ENCODE peak calls at places on chromosomes 11 and 22, in four cellular contexts. P is left ventricle myocardium inferior, J is RWPE1, Z is kidney. T is an unnamed sample.

GRCh38 chr11:69920500-69921428 is 101.5 kb upstream of the FGF3 start:
- DNase-seq in P (no peak), J (no peak), Z (peak; percentile 68), T (no peak)

GRCh38 chr11:126104420-126104819 is 41.8 kb upstream of the CDON start:
- DNase-seq in P (no peak), J (no peak), Z (no peak), T (no peak)

GRCh38 chr11:19785265-19785664 is 72.6 kb downstream of the NAV2 start:
- DNase-seq in P (no peak), J (no peak), Z (no peak), T (no peak)

GRCh38 chr11:96199563-96200025 is 143.4 kb downstream of the MAML2 start:
- DNase-seq in P (no peak), J (no peak), Z (no peak), T (no peak)

GRCh38 chr11:77454867-77455655 is 18.8 kb downstream of the PAK1 start:
- DNase-seq in P (no peak), J (no peak), Z (no peak), T (no peak)

GRCh38 chr11:120511804-120512726 is 517 bp downstream of the GRIK4 start:
- DNase-seq in P (no peak), J (no peak), Z (peak; percentile 79), T (no peak)

GRCh38 chr11:13595166-13595565 is 73.3 kb upstream of the FAR1 start:
- DNase-seq in P (no peak), J (no peak), Z (no peak), T (no peak)

GRCh38 chr11:76742912-76743311 is 40.2 kb upstream of the TSKU start:
- DNase-seq in P (no peak), J (no peak), Z (no peak), T (no peak)

GRCh38 chr11:85750646-85751045 is 60.3 kb downstream of the SYTL2 start:
- DNase-seq in P (no peak), J (no peak), Z (no peak), T (no peak)

GRCh38 chr11:127392575-127392974 is 392.0 kb upstream of the KIRREL3 start:
- DNase-seq in P (no peak), J (no peak), Z (no peak), T (no peak)

GRCh38 chr11:11075515-11076171 is 217.8 kb upstream of the ZBED5 start:
- DNase-seq in P (no peak), J (no peak), Z (no peak), T (no peak)

GRCh38 chr11:14499178-14499559 is 442 bp downstream of the COPB1 start:
- DNase-seq in P (peak; percentile 25), J (peak; percentile 45), Z (peak; percentile 72), T (peak; percentile 29)

GRCh38 chr22:38860291-38861169 is 11.5 kb downstream of the CBX6 start:
- DNase-seq in P (no peak), J (no peak), Z (no peak), T (no peak)

GRCh38 chr11:72307439-72307838 is 63.5 kb upstream of the PHOX2A start:
- DNase-seq in P (no peak), J (no peak), Z (no peak), T (no peak)

DNA sequence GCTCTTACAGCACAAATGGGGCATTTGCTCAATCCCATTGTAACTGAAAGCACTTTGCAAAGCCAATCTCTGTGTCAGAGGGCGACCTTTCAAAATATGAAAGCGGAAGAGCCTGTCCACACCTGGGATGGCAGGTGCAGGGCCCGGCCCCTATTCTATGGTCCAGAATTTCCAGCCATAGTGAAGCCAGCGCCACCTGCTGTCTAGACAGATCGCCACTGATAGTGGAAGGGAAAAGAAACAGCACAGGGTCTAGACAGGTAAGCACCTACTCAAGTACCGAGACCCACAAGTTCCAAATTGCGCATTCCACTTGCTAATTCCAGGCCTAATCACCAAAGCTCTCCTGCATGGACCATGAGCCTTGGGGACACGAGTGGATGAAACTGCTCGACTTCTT is 141.4 kb downstream of the NTM start:
- DNase-seq in P (no peak), J (no peak), Z (no peak), T (peak; percentile 23)
- TF ChIP-seq CTCF in P (peak; percentile 64), J (no peak), Z (peak; percentile 65), T (peak; percentile 67)

DNA sequence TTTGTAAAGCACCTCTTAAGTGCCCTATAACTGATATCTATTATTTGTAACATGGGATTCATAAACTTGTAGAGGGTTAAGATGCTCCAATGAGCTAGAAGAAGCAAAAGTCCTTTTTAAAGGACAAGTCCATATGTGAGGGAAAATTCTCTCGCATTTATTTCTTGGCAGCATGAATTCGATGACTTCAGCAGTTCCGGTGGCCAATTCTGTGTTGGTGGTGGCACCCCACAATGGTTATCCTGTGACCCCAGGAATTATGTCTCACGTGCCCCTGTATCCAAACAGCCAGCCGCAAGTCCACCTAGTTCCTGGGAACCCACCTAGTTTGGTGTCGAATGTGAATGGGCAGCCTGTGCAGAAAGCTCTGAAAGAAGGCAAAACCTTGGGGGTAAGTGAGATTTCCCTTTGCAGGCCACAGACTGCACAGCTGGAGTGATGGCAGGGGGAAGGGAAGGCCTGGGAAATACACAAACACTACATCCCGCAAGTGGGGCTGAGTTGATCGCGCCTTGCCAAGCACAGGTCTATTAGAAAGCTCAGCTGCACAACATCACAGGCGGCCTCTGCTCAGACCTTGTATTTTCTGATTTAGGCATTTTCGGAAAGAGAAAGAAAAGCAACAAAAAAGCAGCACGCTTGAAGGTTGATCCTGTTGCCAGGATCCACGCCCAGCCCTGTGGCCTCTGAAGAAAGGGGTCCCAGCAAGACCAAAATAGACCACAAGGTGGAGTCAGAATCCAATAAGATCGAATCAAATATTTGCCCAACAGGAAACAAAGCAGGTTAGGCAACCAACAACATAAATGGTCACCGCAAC is 1.5 kb downstream of the MS4A8 start:
- DNase-seq in P (no peak), J (peak; percentile 33), Z (no peak), T (peak; percentile 37)
- TF ChIP-seq CTCF in P (peak; percentile 24), J (peak; percentile 18), Z (peak; percentile 24), T (peak; percentile 63)

GRCh38 chr11:128936546-128937275 is 6.0 kb downstream of the TP53AIP1 start:
- DNase-seq in P (no peak), J (no peak), Z (no peak), T (no peak)
- TF ChIP-seq CTCF in P (no peak), J (no peak), Z (no peak), T (no peak)

DNA sequence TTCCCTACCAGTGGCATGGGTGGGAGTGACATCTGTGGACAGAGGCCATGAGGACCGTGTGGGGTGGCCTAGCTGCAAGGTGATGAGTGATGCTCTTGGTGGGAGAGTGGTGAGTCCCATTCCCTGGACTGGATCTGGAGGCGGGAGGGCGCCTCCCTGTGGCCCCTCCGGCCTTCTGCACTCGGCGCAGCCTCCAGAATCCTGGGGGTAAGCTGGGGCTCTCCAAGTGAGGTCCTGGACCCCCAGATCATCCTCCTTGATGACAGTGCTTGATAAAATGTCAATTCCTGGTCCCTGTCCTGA is 32.3 kb upstream of the PRR5 start:
- DNase-seq in P (no peak), J (no peak), Z (peak; percentile 67), T (no peak)
- TF ChIP-seq CTCF in P (peak; percentile 25), J (no peak), Z (no peak), T (peak; percentile 55)

GRCh38 chr11:108662700-108663099 is 2.2 kb upstream of the DDX10 start:
- DNase-seq in P (no peak), J (no peak), Z (no peak), T (no peak)

GRCh38 chr11:108664241-108664640 is 628 bp upstream of the DDX10 start:
- DNase-seq in P (no peak), J (no peak), Z (no peak), T (no peak)

GRCh38 chr11:108666373-108666772 is 1.5 kb downstream of the DDX10 start:
- DNase-seq in P (no peak), J (no peak), Z (no peak), T (no peak)

GRCh38 chr11:108663154-108663877 is 1.6 kb upstream of the DDX10 start:
- DNase-seq in P (no peak), J (no peak), Z (no peak), T (no peak)

DNA sequence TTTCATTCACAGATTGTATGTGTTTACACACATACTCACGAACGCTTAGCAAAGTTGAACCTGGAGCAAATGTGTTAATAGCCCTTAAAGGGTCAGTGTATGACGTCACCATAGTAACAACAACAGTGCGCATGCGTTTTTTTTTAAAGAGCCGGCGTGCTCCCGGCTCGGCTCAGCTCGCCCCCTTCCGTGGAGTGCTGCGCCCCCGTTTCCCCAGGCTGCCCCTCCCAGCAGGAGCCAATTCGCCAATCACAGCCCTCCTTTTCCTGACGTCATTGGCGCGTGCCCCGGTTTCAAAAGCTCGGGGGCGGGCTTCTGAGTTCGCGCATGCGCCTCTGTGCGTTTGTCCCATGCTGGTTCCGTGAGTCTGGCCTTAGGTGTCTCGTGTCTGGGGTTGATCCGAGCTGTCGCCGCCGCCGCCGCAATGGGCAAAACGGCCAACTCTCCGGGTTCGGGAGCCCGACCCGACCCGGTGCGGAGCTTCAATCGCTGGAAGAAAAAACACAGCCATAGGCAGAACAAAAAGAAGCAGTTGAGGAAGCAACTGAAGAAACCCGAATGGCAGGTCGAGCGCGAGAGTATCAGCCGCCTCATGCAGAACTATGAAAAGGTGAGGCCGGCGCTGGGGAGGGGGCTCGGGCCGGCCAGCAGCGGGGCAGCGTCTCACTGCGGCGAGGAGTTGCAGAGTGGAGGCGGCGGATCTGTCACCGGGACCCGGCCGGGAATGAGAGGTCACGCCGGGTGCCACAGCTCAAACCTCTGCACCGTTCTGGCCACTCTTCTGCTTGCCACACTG is at the start of gene DDX10:
- DNase-seq in P (peak; percentile 98), J (peak; percentile 99), Z (peak; percentile 99), T (peak; percentile 98)
- TF ChIP-seq CTCF in P (peak; percentile 24), J (no peak), Z (no peak), T (no peak)

GRCh38 chr22:20111689-20112622 is 3.9 kb upstream of the RANBP1 start:
- DNase-seq in P (peak; percentile 13), J (no peak), Z (peak; percentile 49), T (no peak)

GRCh38 chr22:20109411-20110358 is 6.2 kb upstream of the RANBP1 start:
- DNase-seq in P (peak; percentile 13), J (no peak), Z (peak; percentile 76), T (no peak)

GRCh38 chr22:20112623-20113511 is 3.0 kb upstream of the RANBP1 start:
- DNase-seq in P (peak; percentile 11), J (no peak), Z (peak; percentile 73), T (no peak)

GRCh38 chr22:20110359-20110985 is 5.4 kb upstream of the RANBP1 start:
- DNase-seq in P (peak; percentile 7), J (no peak), Z (peak; percentile 62), T (no peak)

DNA sequence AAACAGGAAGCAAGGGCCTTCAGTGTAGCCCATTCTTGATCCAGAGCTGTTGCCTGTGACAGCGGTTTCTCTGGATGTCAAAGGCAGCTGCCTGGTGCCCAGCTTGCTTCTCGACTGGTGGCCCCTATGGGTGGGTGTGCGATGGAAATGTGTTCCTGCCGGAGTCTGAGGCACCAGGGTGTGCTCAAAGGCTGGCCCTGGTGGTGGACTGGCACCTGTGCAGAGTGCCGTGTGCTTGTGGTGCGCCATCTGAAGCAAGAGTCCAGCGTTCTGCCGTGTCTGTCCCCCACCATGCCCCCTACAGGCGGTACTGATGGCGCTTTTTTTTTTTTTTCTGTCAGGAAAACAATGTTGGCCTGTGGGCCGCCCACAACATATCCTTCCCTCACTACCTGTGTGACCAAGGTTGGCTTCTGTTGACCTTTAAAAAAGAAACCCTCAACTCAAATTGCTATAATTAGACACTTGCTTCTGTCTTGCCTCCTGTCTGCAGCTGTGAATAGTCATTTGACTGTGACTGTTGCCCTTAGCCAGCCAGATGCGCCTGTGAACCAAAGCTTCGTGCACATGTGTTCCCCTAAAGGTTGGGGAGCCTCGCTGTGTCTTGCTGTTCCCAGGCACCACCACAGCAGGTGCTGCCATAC is 4.7 kb upstream of the RANBP1 start:
- DNase-seq in P (peak; percentile 6), J (no peak), Z (peak; percentile 42), T (no peak)
- TF ChIP-seq CTCF in P (peak; percentile 42), J (peak; percentile 37), Z (peak; percentile 4), T (peak; percentile 60)